ENCODE peak calls at places on chromosomes 5 and 9, in four cellular contexts. F, Q, M and S are unnamed samples.

GRCh38 chr5:83900307-83900706 is 179.7 kb upstream of the HAPLN1 start:
- DNase-seq in F (no peak), Q (no peak), M (peak; percentile 14), S (no peak)

GRCh38 chr5:76716456-76717157 is 681 bp downstream of the F2R start:
- DNase-seq in F (peak; percentile 44), Q (no peak), M (peak; percentile 37), S (no peak)

GRCh38 chr5:83219495-83219894 is 142.1 kb downstream of the XRCC4 start:
- DNase-seq in F (no peak), Q (no peak), M (no peak), S (no peak)

GRCh38 chr9:18979367-18979766 is 53.6 kb downstream of the SAXO1 start:
- DNase-seq in F (no peak), Q (no peak), M (no peak), S (no peak)

GRCh38 chr5:176954050-176954449 is 52.5 kb downstream of the UIMC1 start:
- DNase-seq in F (no peak), Q (no peak), M (no peak), S (no peak)

GRCh38 chr5:1478333-1478732 is 33.1 kb upstream of the SLC6A3 start:
- DNase-seq in F (no peak), Q (no peak), M (no peak), S (no peak)

GRCh38 chr5:151470440-151470839 is 23.0 kb downstream of the SLC36A1 start:
- DNase-seq in F (no peak), Q (no peak), M (no peak), S (no peak)

GRCh38 chr5:159902444-159903121 is 13.7 kb upstream of the ADRA1B start:
- DNase-seq in F (no peak), Q (no peak), M (no peak), S (no peak)

GRCh38 chr9:134192311-134192950 is 28.1 kb upstream of the RNU6ATAC start:
- DNase-seq in F (no peak), Q (no peak), M (peak; percentile 10), S (no peak)

GRCh38 chr9:132372177-132373095 is 17.6 kb upstream of the SETX start:
- DNase-seq in F (no peak), Q (no peak), M (no peak), S (no peak)

GRCh38 chr9:105475302-105475701 is 27.5 kb downstream of the FSD1L start:
- DNase-seq in F (no peak), Q (no peak), M (no peak), S (peak; percentile 39)

GRCh38 chr5:133817456-133817855 is 151.0 kb downstream of the C5orf15 start:
- DNase-seq in F (no peak), Q (no peak), M (no peak), S (no peak)

GRCh38 chr9:16869140-16869903 is 1.1 kb downstream of the BNC2 start:
- DNase-seq in F (no peak), Q (no peak), M (no peak), S (no peak)

GRCh38 chr5:157689942-157690689 is 18.8 kb downstream of the C5orf52 start:
- DNase-seq in F (no peak), Q (no peak), M (peak; percentile 45), S (no peak)
- TF ChIP-seq TCF7 in F (no peak), Q (no peak), M (no peak), S (no peak)

DNA sequence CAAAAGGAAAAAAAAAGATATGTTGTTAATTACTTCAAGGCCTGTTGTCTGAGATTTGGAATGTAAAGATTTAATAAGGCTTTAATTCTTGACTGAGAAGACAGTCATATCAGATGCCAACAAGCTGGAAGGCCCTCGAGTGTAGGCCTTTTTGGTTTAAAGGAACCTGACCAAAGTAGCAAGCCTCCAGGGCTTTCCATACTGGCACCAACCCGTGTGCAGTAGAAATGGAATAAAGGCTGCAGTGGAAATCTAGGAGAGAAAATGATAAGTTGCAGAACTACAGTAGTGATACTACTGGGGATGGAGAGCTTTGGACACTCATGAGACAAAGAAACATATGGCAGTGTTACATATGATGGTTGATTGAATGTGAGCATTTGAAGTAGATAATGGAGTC is 358.0 kb downstream of the TAF11L14 start:
- DNase-seq in F (no peak), Q (no peak), M (no peak), S (no peak)
- TF ChIP-seq TCF7 in F (no peak), Q (no peak), M (no peak), S (no peak)

GRCh38 chr9:99134893-99135341 is 30.0 kb downstream of the TGFBR1 start:
- DNase-seq in F (no peak), Q (peak; percentile 36), M (no peak), S (no peak)

GRCh38 chr9:99135498-99135897 is 30.6 kb downstream of the TGFBR1 start:
- DNase-seq in F (no peak), Q (no peak), M (no peak), S (no peak)

GRCh38 chr9:99139868-99140267 is 35.0 kb downstream of the TGFBR1 start:
- DNase-seq in F (no peak), Q (no peak), M (no peak), S (no peak)

GRCh38 chr9:99138424-99139284 is 33.7 kb downstream of the TGFBR1 start:
- DNase-seq in F (no peak), Q (no peak), M (no peak), S (no peak)

GRCh38 chr9:99137225-99137624 is 32.3 kb downstream of the TGFBR1 start:
- DNase-seq in F (no peak), Q (no peak), M (no peak), S (no peak)
- TF ChIP-seq TCF7 in F (no peak), Q (no peak), M (no peak), S (no peak)

GRCh38 chr9:95815153-95815552 is 60.3 kb upstream of the ERCC6L2 start:
- DNase-seq in F (peak; percentile 20), Q (no peak), M (no peak), S (no peak)

GRCh38 chr9:95813923-95814322 is 61.6 kb upstream of the ERCC6L2 start:
- DNase-seq in F (no peak), Q (no peak), M (no peak), S (no peak)

GRCh38 chr9:95817205-95817604 is 58.3 kb upstream of the ERCC6L2 start:
- DNase-seq in F (no peak), Q (no peak), M (no peak), S (no peak)

GRCh38 chr9:95816716-95817115 is 58.8 kb upstream of the ERCC6L2 start:
- DNase-seq in F (no peak), Q (no peak), M (no peak), S (no peak)

GRCh38 chr9:95815961-95816360 is 59.5 kb upstream of the ERCC6L2 start:
- DNase-seq in F (no peak), Q (no peak), M (peak; percentile 31), S (no peak)
- TF ChIP-seq TCF7 in F (no peak), Q (no peak), M (no peak), S (no peak)

DNA sequence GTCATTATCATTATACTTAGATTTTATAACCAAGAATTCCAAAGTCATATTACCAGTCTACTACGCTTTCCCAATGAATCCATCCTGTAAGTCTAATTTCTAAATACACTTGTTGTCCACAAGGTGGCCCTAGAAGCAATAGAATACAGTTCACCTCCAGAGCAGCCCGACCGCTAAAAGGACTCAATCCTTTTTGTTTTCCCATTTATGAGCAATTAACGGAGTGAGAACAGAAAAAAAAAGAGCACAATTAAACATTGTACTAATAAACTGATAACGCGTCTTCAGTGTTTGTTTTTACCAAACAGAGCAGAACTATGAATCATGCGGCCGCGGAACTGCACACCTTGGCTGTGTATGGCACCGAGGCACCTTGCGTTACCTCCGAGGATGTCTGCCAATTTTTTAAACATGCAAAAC is 160.7 kb upstream of the DAPK1 start:
- DNase-seq in F (peak; percentile 49), Q (peak; percentile 13), M (no peak), S (peak; percentile 75)
- TF ChIP-seq TCF7 in F (no peak), Q (peak; percentile 18), M (no peak), S (no peak)

GRCh38 chr9:14846871-14847311 is 63.3 kb downstream of the FREM1 start:
- DNase-seq in F (peak; percentile 58), Q (no peak), M (peak; percentile 90), S (peak; percentile 51)
- TF ChIP-seq TCF7 in F (no peak), Q (no peak), M (no peak), S (no peak)

GRCh38 chr5:54881286-54882005 is 103.9 kb downstream of the ESM1 start:
- DNase-seq in F (no peak), Q (no peak), M (no peak), S (no peak)
- TF ChIP-seq TCF7 in F (no peak), Q (no peak), M (no peak), S (no peak)

DNA sequence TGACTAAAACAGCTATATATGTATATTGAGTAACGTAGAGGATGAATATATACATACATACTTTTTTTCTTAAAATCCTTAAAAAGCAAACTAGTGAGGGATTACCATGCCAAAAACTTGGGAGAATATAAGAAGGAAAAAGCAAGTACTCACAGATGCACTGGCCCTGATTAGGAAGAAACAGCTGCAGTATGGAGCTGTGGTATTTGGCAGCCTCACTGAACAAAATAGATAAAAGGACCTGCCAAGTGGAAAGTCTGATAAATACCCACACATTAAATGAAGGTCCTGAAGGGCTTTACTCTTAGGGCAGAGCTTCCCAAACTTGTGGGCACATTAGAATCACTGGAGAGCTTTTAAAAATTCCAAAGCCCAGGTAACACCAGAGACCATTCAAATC is 80.6 kb downstream of the FEM1C start:
- DNase-seq in F (no peak), Q (no peak), M (no peak), S (no peak)
- TF ChIP-seq TCF7 in F (no peak), Q (no peak), M (no peak), S (no peak)

GRCh38 chr9:13718086-13718485 is 438.6 kb upstream of the MPDZ start:
- DNase-seq in F (no peak), Q (no peak), M (no peak), S (no peak)

GRCh38 chr9:13719981-13720380 is 440.5 kb upstream of the MPDZ start:
- DNase-seq in F (no peak), Q (no peak), M (no peak), S (no peak)

GRCh38 chr9:13719410-13719809 is 439.9 kb upstream of the MPDZ start:
- DNase-seq in F (no peak), Q (no peak), M (no peak), S (no peak)

GRCh38 chr9:13718539-13718938 is 439.0 kb upstream of the MPDZ start:
- DNase-seq in F (no peak), Q (no peak), M (no peak), S (no peak)

DNA sequence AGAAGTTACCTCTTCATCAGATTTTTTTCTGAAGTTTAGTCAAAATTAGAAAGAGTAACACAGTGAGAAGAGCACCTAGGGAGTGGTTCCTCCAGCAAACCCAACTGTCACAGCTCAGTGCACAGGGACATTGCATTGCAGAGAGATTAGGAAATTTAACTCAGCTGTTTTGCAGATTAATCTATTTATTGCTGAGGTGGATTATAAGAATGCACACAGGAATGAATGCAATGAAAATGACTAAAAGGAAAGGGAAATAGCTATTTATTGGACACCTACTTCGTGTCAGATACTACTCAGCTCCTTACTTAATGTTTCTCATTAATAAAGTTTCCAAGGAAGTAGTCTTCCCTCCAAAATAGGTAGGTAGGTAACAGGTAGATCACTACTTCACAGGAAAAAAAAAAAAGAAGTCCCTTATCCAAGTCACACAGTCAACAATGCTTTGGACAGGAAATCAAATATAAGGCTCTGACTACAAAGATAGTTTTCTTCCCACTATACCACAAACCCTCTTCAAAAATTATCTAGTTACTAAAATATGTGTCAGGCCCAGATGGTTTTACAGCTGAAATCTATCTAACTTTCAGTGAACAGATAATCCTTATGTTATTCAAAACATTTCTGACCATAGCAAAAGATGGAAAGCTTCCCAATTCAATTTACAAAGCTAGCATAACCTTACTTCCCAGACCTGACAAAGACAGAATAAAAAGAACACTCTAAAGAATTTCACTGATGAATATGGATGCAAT is 442.2 kb upstream of the MPDZ start:
- DNase-seq in F (no peak), Q (no peak), M (no peak), S (no peak)
- TF ChIP-seq TCF7 in F (no peak), Q (no peak), M (no peak), S (no peak)